ENCODE peak calls at places on chromosomes 16 and 17, in six cellular contexts. X, V, R, I, U and J are unnamed samples.

GRCh38 chr17:73231363-73231762 is 30.3 kb downstream of the CPSF4L start:
- ATAC-seq in X (no peak), V (no peak), R (peak; percentile 5), I (peak; percentile 6), U (no peak), J (no peak)

GRCh38 chr16:50742521-50743150 is 750 bp downstream of the CYLD start:
- ATAC-seq in X (peak; percentile 6), V (peak; percentile 29), R (no peak), I (no peak), U (no peak), J (no peak)

GRCh38 chr17:79840204-79840988 is 1.2 kb upstream of the CBX4 start:
- ATAC-seq in X (no peak), V (no peak), R (no peak), I (no peak), U (no peak), J (no peak)

GRCh38 chr16:70699696-70700095 is 13.8 kb upstream of the MTSS2 start:
- ATAC-seq in X (no peak), V (no peak), R (no peak), I (no peak), U (no peak), J (no peak)

GRCh38 chr17:57138030-57138911 is 53.2 kb downstream of the AKAP1 start:
- ATAC-seq in X (peak; percentile 30), V (no peak), R (no peak), I (peak; percentile 48), U (peak; percentile 48), J (no peak)

GRCh38 chr16:56869513-56870270 is 4.7 kb downstream of the SLC12A3 start:
- ATAC-seq in X (peak; percentile 56), V (peak; percentile 66), R (peak; percentile 91), I (peak; percentile 81), U (peak; percentile 16), J (no peak)

GRCh38 chr17:50758524-50758923 is 8.8 kb downstream of the ANKRD40CL start:
- ATAC-seq in X (no peak), V (no peak), R (no peak), I (peak; percentile 1), U (no peak), J (no peak)

GRCh38 chr17:17732444-17732843 is 51.2 kb downstream of the RAI1 start:
- ATAC-seq in X (no peak), V (no peak), R (no peak), I (no peak), U (no peak), J (no peak)

GRCh38 chr17:40371261-40371929 is 6.9 kb upstream of the GJD3 start:
- ATAC-seq in X (peak; percentile 59), V (peak; percentile 76), R (peak; percentile 94), I (no peak), U (no peak), J (no peak)

GRCh38 chr17:28335201-28335958 is at the start of the genes IFT20 and TNFAIP1:
- ATAC-seq in X (peak; percentile 91), V (peak; percentile 98), R (peak; percentile 98), I (peak; percentile 97), U (peak; percentile 99), J (peak; percentile 99)

GRCh38 chr16:10561001-10561400 is 19.4 kb downstream of the EMP2 start:
- ATAC-seq in X (no peak), V (no peak), R (no peak), I (no peak), U (no peak), J (no peak)

GRCh38 chr16:73033271-73033998 is 14.5 kb downstream of the ZFHX3 start:
- ATAC-seq in X (no peak), V (peak; percentile 25), R (no peak), I (peak; percentile 8), U (no peak), J (no peak)

GRCh38 chr16:66542396-66542795 is 7.5 kb downstream of the TK2 start:
- ATAC-seq in X (no peak), V (no peak), R (peak; percentile 38), I (no peak), U (no peak), J (no peak)

GRCh38 chr16:82043680-82044584 is 8.9 kb downstream of the HSD17B2 start:
- ATAC-seq in X (no peak), V (no peak), R (no peak), I (peak; percentile 71), U (no peak), J (no peak)

GRCh38 chr17:43924558-43924957 is 17.2 kb upstream of the MPP2 start:
- ATAC-seq in X (no peak), V (no peak), R (no peak), I (no peak), U (no peak), J (no peak)

GRCh38 chr16:60127196-60127595 is 1393.1 kb upstream of the GOT2 start:
- ATAC-seq in X (no peak), V (no peak), R (no peak), I (no peak), U (no peak), J (no peak)

GRCh38 chr16:57663917-57664661 is 4.0 kb upstream of the ADGRG3 start:
- ATAC-seq in X (no peak), V (peak; percentile 29), R (no peak), I (peak; percentile 6), U (no peak), J (no peak)

GRCh38 chr17:74513987-74514631 is 17.2 kb downstream of the CD300LB start:
- ATAC-seq in X (peak; percentile 44), V (no peak), R (no peak), I (no peak), U (no peak), J (no peak)

GRCh38 chr16:73145166-73145565 is 97.2 kb upstream of the ZFHX3 start:
- ATAC-seq in X (no peak), V (no peak), R (no peak), I (no peak), U (no peak), J (no peak)

GRCh38 chr16:85941863-85942644 is 43.1 kb downstream of the IRF8 start:
- ATAC-seq in X (no peak), V (no peak), R (no peak), I (no peak), U (no peak), J (no peak)

GRCh38 chr17:74547736-74548135 is 1.8 kb upstream of the CD300C start:
- ATAC-seq in X (no peak), V (no peak), R (no peak), I (no peak), U (no peak), J (no peak)

GRCh38 chr16:24539295-24539849 is at the start of gene RBBP6:
- ATAC-seq in X (peak; percentile 90), V (peak; percentile 90), R (peak; percentile 89), I (peak; percentile 90), U (peak; percentile 98), J (peak; percentile 96)

GRCh38 chr17:28397687-28398279 is 8.2 kb downstream of the SLC46A1 start:
- ATAC-seq in X (peak; percentile 14), V (no peak), R (peak; percentile 23), I (peak; percentile 64), U (no peak), J (no peak)

GRCh38 chr16:3690991-3691720 is 26.2 kb downstream of the TRAP1 start:
- ATAC-seq in X (no peak), V (no peak), R (peak; percentile 15), I (no peak), U (no peak), J (peak; percentile 14)

GRCh38 chr16:88363239-88363891 is 19.4 kb upstream of the ZNF469 start:
- ATAC-seq in X (no peak), V (peak; percentile 34), R (no peak), I (no peak), U (no peak), J (no peak)

GRCh38 chr17:2814049-2814448 is 17.8 kb downstream of the RAP1GAP2 start:
- ATAC-seq in X (no peak), V (peak; percentile 54), R (no peak), I (no peak), U (no peak), J (no peak)

GRCh38 chr16:31141489-31142108 is 6.1 kb upstream of the PRSS8 start:
- ATAC-seq in X (peak; percentile 21), V (no peak), R (peak; percentile 5), I (peak; percentile 37), U (no peak), J (peak; percentile 11)

GRCh38 chr16:20352615-20353014 is at the start of gene UMOD:
- ATAC-seq in X (no peak), V (no peak), R (no peak), I (no peak), U (no peak), J (no peak)

GRCh38 chr16:20348365-20349185 is 3.9 kb downstream of the UMOD start:
- ATAC-seq in X (no peak), V (no peak), R (peak; percentile 41), I (peak; percentile 72), U (peak; percentile 20), J (no peak)

GRCh38 chr16:20347666-20348364 is 4.7 kb downstream of the UMOD start:
- ATAC-seq in X (no peak), V (no peak), R (no peak), I (no peak), U (no peak), J (no peak)

GRCh38 chr16:20353379-20353778 is 864 bp upstream of the UMOD start:
- ATAC-seq in X (no peak), V (no peak), R (no peak), I (no peak), U (no peak), J (no peak)

DNA sequence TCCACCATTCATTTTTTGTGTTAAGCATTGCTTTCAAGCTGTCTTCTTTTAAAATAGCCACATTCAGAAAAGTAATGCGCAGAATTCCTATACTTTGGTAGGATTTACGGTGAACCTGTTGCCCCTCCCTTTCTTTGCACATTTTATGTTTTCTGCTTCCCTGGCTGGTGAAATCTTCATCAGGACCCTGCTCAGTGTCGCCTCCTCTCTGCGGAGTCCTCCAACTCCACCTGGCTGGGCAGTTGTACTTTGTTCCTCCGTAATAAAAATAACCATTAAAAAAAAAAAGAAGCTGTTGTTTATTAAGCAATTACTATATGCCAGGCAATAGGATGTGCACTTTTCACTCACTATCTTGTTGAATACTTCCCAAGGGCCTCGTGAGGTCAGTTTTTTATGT is 2.9 kb downstream of the UMOD start:
- ATAC-seq in X (no peak), V (no peak), R (peak; percentile 41), I (no peak), U (no peak), J (no peak)
- TF ChIP-seq CTCF in X (no peak), V (no peak), R (peak; percentile 40), I (no peak), U (no peak), J (no peak)

GRCh38 chr17:82105417-82105881 is 7.4 kb upstream of the FASN start:
- ATAC-seq in X (no peak), V (peak; percentile 2), R (no peak), I (no peak), U (no peak), J (no peak)
- H3K4me1 ChIP-seq in X (peaks cover 54% of the 10 kb centered on the region), V (peaks cover 21% of the 10 kb centered on the region), R (peaks cover 80% of the 10 kb centered on the region), I (peaks cover 79% of the 10 kb centered on the region), U (peaks cover 42% of the 10 kb centered on the region), J (no peaks in the 10 kb centered on the region)

DNA sequence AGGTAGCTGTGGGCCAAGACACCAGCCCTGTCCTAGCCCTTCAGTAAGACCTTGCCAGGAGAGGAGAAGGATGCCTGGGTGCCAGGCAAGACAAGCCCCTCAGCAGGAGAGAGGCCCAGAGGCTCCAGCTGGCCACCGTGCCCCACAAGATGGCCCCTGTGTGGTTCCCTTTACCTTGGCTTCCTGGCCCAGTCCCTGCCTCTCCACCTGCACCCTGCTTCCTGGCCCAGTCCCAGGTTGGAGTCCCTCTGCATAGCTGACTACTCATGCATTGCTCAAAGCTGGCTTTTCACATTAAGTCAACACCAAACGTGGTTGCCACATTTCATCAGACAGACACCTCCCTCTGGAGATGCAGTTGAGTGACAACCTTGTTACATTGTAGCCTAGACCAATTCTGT is 4.0 kb downstream of the SYNGR3 start:
- ATAC-seq in X (peak; percentile 40), V (no peak), R (peak; percentile 5), I (peak; percentile 68), U (no peak), J (no peak)
- TF ChIP-seq EP300 in X (no peak), V (no peak), R (no peak), I (no peak), U (no peak), J (no peak)

GRCh38 chr16:83068686-83069085 is 441.9 kb downstream of the CDH13 start:
- ATAC-seq in X (no peak), V (no peak), R (no peak), I (no peak), U (no peak), J (no peak)
- TF ChIP-seq CTCF in X (no peak), V (no peak), R (no peak), I (no peak), U (no peak), J (no peak)